ENCODE peak calls at places on chromosomes 6 and 20, in five cellular contexts. I, J, V, M and A are unnamed samples. For H3K4me1 and H3K36me3, the result is how much of the 10 kb centered on the place peaks cover.

GRCh38 chr6:144265390-144265789 is 19.7 kb upstream of the UTRN start:
- DNase-seq in I (no peak), J (no peak), V (peak), M (peak), A (no peak)

GRCh38 chr20:588932-589672 is 21.0 kb downstream of the TCF15 start:
- DNase-seq in I (no peak), J (no peak), V (no peak), M (no peak), A (no peak)

GRCh38 chr6:50842446-50842845 is 23.8 kb downstream of the TFAP2B start:
- DNase-seq in I (no peak), J (no peak), V (no peak), M (no peak), A (no peak)

GRCh38 chr20:34549291-34549928 is 9.1 kb upstream of the MAP1LC3A start:
- DNase-seq in I (no peak), J (no peak), V (peak), M (no peak), A (peak)

GRCh38 chr20:50330504-50331313 is 140.1 kb downstream of the CEBPB start:
- DNase-seq in I (peak), J (no peak), V (no peak), M (no peak), A (peak)

GRCh38 chr6:125804264-125804663 is 13.5 kb downstream of the NCOA7 start:
- DNase-seq in I (no peak), J (no peak), V (no peak), M (no peak), A (no peak)

GRCh38 chr6:79525272-79526100 is 11.7 kb downstream of the LCA5 start:
- DNase-seq in I (no peak), J (no peak), V (no peak), M (no peak), A (no peak)

GRCh38 chr6:134372603-134373281 is 54.8 kb upstream of the SGK1 start:
- DNase-seq in I (peak), J (no peak), V (peak), M (peak), A (peak)

GRCh38 chr6:45728674-45729073 is 287.0 kb downstream of the CLIC5 start:
- DNase-seq in I (no peak), J (no peak), V (no peak), M (peak), A (no peak)

GRCh38 chr20:60786686-60787217 is 465.3 kb upstream of the CDH4 start:
- DNase-seq in I (no peak), J (no peak), V (no peak), M (no peak), A (no peak)

GRCh38 chr6:4727236-4727635 is 49.0 kb upstream of the CDYL start:
- DNase-seq in I (no peak), J (no peak), V (no peak), M (no peak), A (no peak)

GRCh38 chr6:15444081-15444731 is 198.3 kb downstream of the JARID2 start:
- DNase-seq in I (no peak), J (no peak), V (no peak), M (peak), A (no peak)
- H3K4me1 ChIP-seq in I (half or more), J (under half), V (under half), M (under half), A (under half)

DNA sequence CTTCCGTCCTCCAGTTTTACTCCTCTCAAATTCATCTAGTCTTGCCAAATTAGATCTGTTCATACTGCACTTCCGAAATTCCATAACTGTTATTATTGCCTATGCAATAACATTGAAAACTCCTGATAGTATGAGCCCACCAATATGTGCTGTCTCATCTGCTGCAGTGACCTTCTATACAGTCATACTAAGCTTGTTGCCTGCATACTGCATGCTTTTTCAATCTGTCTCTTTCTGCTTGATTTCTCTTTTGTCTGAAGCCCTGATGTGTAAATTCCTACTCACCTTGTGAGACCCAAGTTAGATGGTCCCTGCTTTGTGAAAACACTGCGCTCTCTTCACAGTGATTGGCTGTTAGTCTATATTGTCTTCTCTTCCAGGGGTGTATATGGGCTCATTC is 1.1 kb downstream of the TBP start:
- DNase-seq in I (no peak), J (no peak), V (no peak), M (no peak), A (no peak)
- H3K36me3 ChIP-seq in I (under half), J (under half), V (under half), M (under half), A (under half)

DNA sequence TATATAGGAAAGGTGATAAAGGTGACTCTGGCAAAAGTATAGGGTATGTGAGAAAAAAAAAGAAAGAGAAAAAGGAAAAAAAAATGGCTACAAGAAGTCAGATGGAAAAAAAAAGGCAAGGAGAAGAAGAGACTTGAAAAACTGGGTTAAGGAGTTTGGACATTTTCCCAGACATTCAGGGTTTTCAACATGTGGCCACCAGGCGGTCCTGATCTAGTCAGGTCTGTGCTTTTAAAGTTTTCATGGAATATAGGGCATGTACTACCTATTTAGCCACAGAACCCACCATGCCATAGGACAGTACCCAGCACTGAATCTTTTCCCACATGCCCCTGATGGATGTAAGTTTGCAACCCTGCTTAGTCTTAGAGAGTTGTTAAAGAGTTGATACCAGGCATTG is 433.7 kb downstream of the MAFB start:
- DNase-seq in I (no peak), J (no peak), V (no peak), M (peak), A (peak)
- TF ChIP-seq CTCF in I (no peak), J (no peak), V (no peak), M (peak), A (peak)

DNA sequence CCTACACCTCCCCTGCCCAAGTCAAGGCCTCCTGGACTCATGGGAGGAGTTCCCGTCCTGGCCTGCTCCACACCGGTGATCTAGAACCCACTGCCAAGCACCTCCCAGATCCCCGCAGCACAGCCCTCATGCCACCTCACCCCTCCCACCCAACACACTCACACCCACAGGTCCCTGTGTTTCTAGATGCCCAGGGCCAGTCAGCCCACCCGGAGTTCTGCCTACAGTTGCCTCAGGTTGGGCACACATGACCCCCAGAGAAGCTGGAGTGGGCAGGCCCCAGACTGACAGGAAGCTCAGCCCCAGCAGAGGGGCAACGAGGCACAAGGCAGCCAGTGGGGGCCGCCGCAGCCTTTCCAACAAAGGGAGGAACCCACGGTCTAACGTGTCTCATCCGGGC is 29.6 kb downstream of the RRBP1 start:
- DNase-seq in I (no peak), J (peak), V (no peak), M (no peak), A (no peak)
- H3K4me1 ChIP-seq in I (half or more), J (under half), V (under half), M (under half), A (half or more)

GRCh38 chr20:11112837-11113236 is 439.0 kb upstream of the JAG1 start:
- DNase-seq in I (no peak), J (no peak), V (no peak), M (no peak), A (no peak)
- H3K36me3 ChIP-seq in I (under half), J (under half), V (under half), M (under half), A (under half)

DNA sequence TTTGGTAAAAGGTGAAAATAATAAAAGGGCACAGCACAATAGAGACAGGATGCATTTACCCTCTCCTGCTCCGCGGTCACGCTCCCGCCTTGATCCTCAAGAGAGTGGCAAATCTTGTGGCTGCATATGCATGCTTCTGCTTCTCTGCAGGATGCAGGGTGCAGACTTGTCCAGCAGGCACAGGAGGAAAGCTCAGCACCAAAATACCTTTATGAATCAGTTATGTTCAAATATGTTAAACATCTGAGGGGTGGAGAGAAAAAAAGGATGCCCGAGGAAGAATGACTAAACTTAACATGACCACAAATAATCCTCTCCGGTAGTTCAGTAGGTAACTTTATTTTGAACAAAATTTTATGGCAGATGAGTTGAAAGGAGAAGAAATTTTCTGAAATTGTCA is 366.1 kb upstream of the SOX4 start:
- DNase-seq in I (no peak), J (no peak), V (no peak), M (no peak), A (no peak)
- TF ChIP-seq CTCF in I (no peak), J (no peak), V (no peak), M (no peak), A (no peak)

DNA sequence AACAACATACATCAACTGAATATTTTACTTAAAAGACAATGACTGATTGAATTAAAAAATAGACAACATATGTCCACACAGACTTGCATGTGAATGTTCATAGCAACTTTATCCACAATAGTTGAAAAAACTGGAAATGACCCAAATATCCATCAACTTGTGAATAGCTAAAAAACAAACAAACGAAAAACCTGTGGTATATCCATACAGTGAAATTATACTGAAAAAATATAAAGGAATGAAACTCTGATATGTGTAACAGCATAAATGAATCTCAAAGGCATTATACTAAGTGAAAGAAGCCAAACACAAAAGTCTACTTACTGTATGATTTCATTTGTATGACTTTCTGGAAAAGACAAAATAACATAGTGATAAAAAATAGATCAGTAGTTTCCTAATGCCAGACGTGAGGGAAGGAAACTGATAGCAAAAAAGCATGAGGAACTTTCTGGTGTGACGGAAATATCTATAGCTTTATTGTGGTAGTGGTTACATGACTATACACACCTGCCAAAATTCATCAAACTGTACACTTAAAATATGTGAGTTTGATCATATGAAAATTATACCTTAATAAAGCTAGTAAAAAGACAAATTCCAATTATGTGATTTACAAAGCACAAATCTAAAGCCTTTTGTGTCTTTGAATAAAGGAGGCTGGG is 123.2 kb downstream of the BACH2 start:
- DNase-seq in I (no peak), J (no peak), V (no peak), M (no peak), A (no peak)
- H3K4me1 ChIP-seq in I (under half), J (under half), V (under half), M (under half), A (under half)